ENCODE peak calls at places on chromosome 2, in ten cellular contexts. Y is fibroblast of mammary gland; M is CD8-positive, alpha-beta T cell; A is brain microvascular endothelial cell; W is cardiac fibroblast; V is OCI-LY7; U is mesenchymal stem cell; D is breast epithelium; I is astrocyte; J is A549. L is an unnamed sample.

GRCh38 chr2:114368705-114369104 is 73.7 kb upstream of the DPP10 start:
- DNase-seq in Y (peak), M (no peak), A (no peak), W (no peak), V (peak), U (no peak), D (no peak), I (no peak), J (peak), L (no peak)

GRCh38 chr2:118051956-118052355 is 36.3 kb upstream of the INSIG2 start:
- DNase-seq in Y (no peak), M (no peak), A (no peak), W (no peak), V (no peak), U (no peak), D (no peak), I (no peak), J (no peak), L (no peak)

GRCh38 chr2:118642501-118642900 is 204.9 kb downstream of the EN1 start:
- DNase-seq in Y (peak), M (no peak), A (no peak), W (no peak), V (no peak), U (no peak), D (no peak), I (peak), J (no peak), L (peak)

GRCh38 chr2:2108189-2108588 is 222.9 kb downstream of the MYT1L start:
- DNase-seq in Y (no peak), M (no peak), A (no peak), W (no peak), V (no peak), U (no peak), D (no peak), I (no peak), J (no peak), L (no peak)

GRCh38 chr2:196591004-196591403 is 48.5 kb upstream of the CCDC150 start:
- DNase-seq in Y (no peak), M (no peak), A (no peak), W (no peak), V (no peak), U (no peak), D (no peak), I (no peak), J (no peak), L (no peak)

GRCh38 chr2:100819365-100820345 is at the start of gene NPAS2:
- DNase-seq in Y (peak), M (peak), A (no peak), W (peak), V (no peak), U (peak), D (peak), I (peak), J (peak), L (peak)

GRCh38 chr2:46899053-46899452 is 16.6 kb downstream of the MCFD2 start:
- DNase-seq in Y (no peak), M (no peak), A (no peak), W (no peak), V (no peak), U (no peak), D (no peak), I (no peak), J (no peak), L (no peak)

GRCh38 chr2:150041721-150042450 is 445.6 kb downstream of the RND3 start:
- DNase-seq in Y (peak), M (no peak), A (peak), W (peak), V (no peak), U (no peak), D (no peak), I (peak), J (no peak), L (peak)

GRCh38 chr2:8566788-8567468 is 114.9 kb upstream of the ID2 start:
- DNase-seq in Y (no peak), M (no peak), A (no peak), W (no peak), V (no peak), U (no peak), D (no peak), I (no peak), J (no peak), L (no peak)

GRCh38 chr2:42073739-42074138 is 25.9 kb downstream of the PKDCC start:
- DNase-seq in Y (peak), M (no peak), A (no peak), W (no peak), V (no peak), U (peak), D (no peak), I (no peak), J (no peak), L (no peak)

GRCh38 chr2:200408428-200409311 is 101.2 kb downstream of the KCTD18 start:
- DNase-seq in Y (peak), M (no peak), A (peak), W (peak), V (no peak), U (peak), D (no peak), I (peak), J (peak), L (peak)

GRCh38 chr2:84918430-84918829 is 13.0 kb downstream of the TMSB10 start:
- DNase-seq in Y (no peak), M (no peak), A (no peak), W (no peak), V (no peak), U (no peak), D (no peak), I (no peak), J (no peak), L (no peak)

GRCh38 chr2:9207641-9208301 is 1.2 kb downstream of the ASAP2 start:
- DNase-seq in Y (no peak), M (no peak), A (no peak), W (no peak), V (no peak), U (peak), D (no peak), I (no peak), J (peak), L (peak)

GRCh38 chr2:233814436-233814835 is 36.3 kb downstream of the MROH2A start:
- DNase-seq in Y (no peak), M (no peak), A (no peak), W (no peak), V (no peak), U (no peak), D (no peak), I (no peak), J (no peak), L (no peak)

GRCh38 chr2:222950886-222951285 is 90.0 kb downstream of the ACSL3 start:
- DNase-seq in Y (peak), M (no peak), A (peak), W (peak), V (no peak), U (peak), D (no peak), I (peak), J (no peak), L (peak)

GRCh38 chr2:36404312-36404711 is 48.7 kb downstream of the CRIM1 start:
- DNase-seq in Y (peak), M (no peak), A (peak), W (no peak), V (peak), U (peak), D (no peak), I (peak), J (peak), L (peak)

GRCh38 chr2:26721267-26722032 is 28.9 kb downstream of the KCNK3 start:
- DNase-seq in Y (no peak), M (no peak), A (no peak), W (peak), V (no peak), U (no peak), D (no peak), I (no peak), J (peak), L (no peak)

GRCh38 chr2:160646684-160647444 is 153.3 kb upstream of the RBMS1 start:
- DNase-seq in Y (no peak), M (no peak), A (no peak), W (no peak), V (no peak), U (no peak), D (peak), I (no peak), J (no peak), L (no peak)

GRCh38 chr2:44707945-44708645 is 233.4 kb upstream of the SIX3 start:
- DNase-seq in Y (no peak), M (no peak), A (no peak), W (no peak), V (peak), U (no peak), D (no peak), I (no peak), J (no peak), L (no peak)

GRCh38 chr2:43340945-43341356 is 114.5 kb upstream of the ZFP36L2 start:
- DNase-seq in Y (peak), M (no peak), A (peak), W (peak), V (no peak), U (peak), D (no peak), I (peak), J (peak), L (peak)

GRCh38 chr2:219553168-219553417 is 9.3 kb downstream of the TMEM198 start:
- DNase-seq in Y (no peak), M (no peak), A (no peak), W (no peak), V (no peak), U (no peak), D (no peak), I (no peak), J (no peak), L (no peak)
- H3K4me3 ChIP-seq in Y (no peak), M (peak), A (peak), W (peak), V (no peak), U (no peak), D (peak), I (peak), J (peak), L (peak)

DNA sequence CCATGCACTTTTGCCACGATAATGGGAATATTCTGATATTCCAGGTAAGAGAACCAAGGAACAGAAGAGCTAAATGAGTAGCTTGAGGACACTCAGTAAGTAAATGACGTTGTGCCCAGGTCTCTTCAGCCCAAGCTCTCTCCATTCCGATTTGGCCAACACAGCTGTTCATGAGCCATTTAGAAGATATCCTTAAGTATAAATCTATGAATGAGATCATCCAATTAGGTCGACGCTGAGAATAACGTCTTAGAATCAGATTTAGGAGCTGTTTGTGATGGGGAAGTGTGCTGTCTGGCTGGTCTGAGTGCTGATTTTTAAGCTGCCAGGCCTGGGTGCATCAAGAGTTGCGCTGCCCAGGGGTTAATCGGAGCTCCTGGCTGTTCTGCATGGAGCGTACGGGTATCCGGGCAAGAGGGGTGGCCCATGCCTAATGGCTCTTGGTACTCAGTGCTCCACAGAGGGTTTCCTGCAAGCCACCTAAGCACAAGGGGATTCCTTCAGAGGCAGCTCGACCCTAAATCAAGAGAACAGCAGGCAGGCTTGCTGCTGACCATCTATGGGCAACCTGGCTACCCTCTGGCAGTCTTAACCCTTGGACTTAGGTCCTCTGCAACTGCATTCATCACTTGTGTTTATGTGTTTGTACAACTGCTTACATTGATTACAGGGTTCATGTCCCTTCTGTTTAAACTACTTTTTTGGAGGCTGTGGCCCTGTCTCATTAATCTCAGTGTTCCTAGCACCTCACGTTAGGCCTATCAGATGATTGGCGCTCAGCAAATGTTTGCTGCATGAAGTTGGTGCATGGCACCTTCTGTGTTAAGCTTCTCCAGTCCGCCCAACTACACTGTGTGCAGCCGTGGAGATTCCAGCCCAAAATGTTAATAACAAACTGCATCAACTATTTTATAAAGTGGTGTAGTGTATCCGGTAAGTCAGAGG is 31.9 kb downstream of the SOX11 start:
- DNase-seq in Y (no peak), M (no peak), A (no peak), W (no peak), V (no peak), U (no peak), D (no peak), I (no peak), J (no peak), L (no peak)
- H3K4me3 ChIP-seq in Y (no peak), M (no peak), A (no peak), W (no peak), V (no peak), U (no peak), D (no peak), I (no peak), J (no peak), L (no peak)

GRCh38 chr2:236568068-236568921 is 1.3 kb upstream of the ACKR3 start:
- DNase-seq in Y (no peak), M (peak), A (no peak), W (peak), V (no peak), U (peak), D (no peak), I (no peak), J (no peak), L (peak)

GRCh38 chr2:236571161-236571560 is 1.5 kb downstream of the ACKR3 start:
- DNase-seq in Y (no peak), M (no peak), A (no peak), W (no peak), V (no peak), U (no peak), D (no peak), I (no peak), J (no peak), L (no peak)

GRCh38 chr2:236570081-236570979 is 705 bp downstream of the ACKR3 start:
- DNase-seq in Y (no peak), M (no peak), A (no peak), W (no peak), V (peak), U (peak), D (no peak), I (no peak), J (no peak), L (peak)

GRCh38 chr2:236568922-236569592 is 568 bp upstream of the ACKR3 start:
- DNase-seq in Y (no peak), M (no peak), A (no peak), W (no peak), V (no peak), U (peak), D (no peak), I (no peak), J (no peak), L (no peak)

GRCh38 chr2:236569593-236569973 is at the start of gene ACKR3:
- DNase-seq in Y (peak), M (peak), A (peak), W (peak), V (peak), U (peak), D (peak), I (peak), J (peak), L (peak)
- H3K4me3 ChIP-seq in Y (no peak), M (peak), A (peak), W (peak), V (peak), U (peak), D (peak), I (peak), J (peak), L (peak)

GRCh38 chr2:28697602-28698149 is 54.0 kb upstream of the PPP1CB start:
- DNase-seq in Y (no peak), M (no peak), A (no peak), W (no peak), V (no peak), U (no peak), D (no peak), I (no peak), J (no peak), L (no peak)

GRCh38 chr2:28702415-28702859 is 49.2 kb upstream of the PPP1CB start:
- DNase-seq in Y (no peak), M (no peak), A (no peak), W (no peak), V (no peak), U (no peak), D (peak), I (no peak), J (no peak), L (no peak)

GRCh38 chr2:28696261-28696660 is 55.4 kb upstream of the PPP1CB start:
- DNase-seq in Y (no peak), M (no peak), A (no peak), W (no peak), V (no peak), U (no peak), D (no peak), I (no peak), J (peak), L (no peak)

GRCh38 chr2:28695245-28695647 is 56.4 kb upstream of the PPP1CB start:
- DNase-seq in Y (no peak), M (no peak), A (no peak), W (no peak), V (no peak), U (peak), D (no peak), I (no peak), J (no peak), L (no peak)

GRCh38 chr2:28698545-28698944 is 53.1 kb upstream of the PPP1CB start:
- DNase-seq in Y (no peak), M (no peak), A (no peak), W (no peak), V (no peak), U (no peak), D (no peak), I (no peak), J (no peak), L (no peak)
- H3K4me3 ChIP-seq in Y (no peak), M (no peak), A (no peak), W (no peak), V (no peak), U (no peak), D (no peak), I (no peak), J (no peak), L (no peak)

GRCh38 chr2:88764850-88765153 is 73.3 kb downstream of the RPIA start:
- DNase-seq in Y (no peak), M (no peak), A (no peak), W (no peak), V (no peak), U (no peak), D (no peak), I (no peak), J (no peak), L (no peak)

GRCh38 chr2:88760819-88761598 is 69.5 kb downstream of the RPIA start:
- DNase-seq in Y (no peak), M (no peak), A (no peak), W (no peak), V (peak), U (no peak), D (no peak), I (no peak), J (no peak), L (no peak)

GRCh38 chr2:88764141-88764849 is 72.8 kb downstream of the RPIA start:
- DNase-seq in Y (no peak), M (no peak), A (no peak), W (no peak), V (no peak), U (no peak), D (no peak), I (no peak), J (no peak), L (no peak)

DNA sequence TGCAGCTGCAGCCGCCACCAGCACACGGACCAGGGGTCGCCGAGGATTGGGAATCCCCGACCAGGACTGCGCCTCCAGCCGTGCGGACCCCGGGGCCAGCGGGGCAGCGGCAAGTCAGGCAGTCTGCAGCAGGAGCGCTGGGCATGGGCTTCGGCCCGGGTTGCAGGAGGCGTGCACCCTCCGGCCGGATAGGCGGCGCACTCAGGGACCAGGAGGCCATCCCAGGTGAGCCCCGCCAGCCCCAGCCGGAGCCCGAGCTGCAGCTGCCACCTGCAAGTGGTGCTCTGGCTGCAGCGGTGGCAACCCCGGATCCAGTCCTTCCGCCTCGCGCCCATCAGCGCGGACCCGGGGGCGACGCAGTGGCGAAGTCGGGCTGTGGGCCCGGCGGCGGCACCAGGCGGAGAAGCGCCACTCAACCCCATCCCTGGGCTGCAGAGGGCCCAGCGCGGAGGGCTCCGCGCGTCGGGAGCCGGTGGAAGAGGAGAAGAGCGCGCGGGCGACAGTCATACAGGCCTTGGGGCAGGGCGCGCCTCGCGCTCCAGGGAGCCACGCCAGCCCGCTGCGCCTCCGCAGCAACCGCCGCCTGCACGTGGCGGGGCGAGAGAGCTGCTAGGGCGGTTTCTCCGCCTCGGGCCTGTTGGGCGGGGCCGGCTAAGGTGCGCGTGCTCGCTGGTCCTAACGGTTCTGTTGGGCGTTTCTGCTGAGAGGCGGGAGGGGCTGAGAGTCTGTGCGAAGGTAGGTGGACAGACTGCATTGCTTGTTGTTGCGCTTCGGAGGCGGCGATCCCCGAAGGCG is 73.9 kb downstream of the RPIA start:
- DNase-seq in Y (peak), M (peak), A (no peak), W (peak), V (peak), U (no peak), D (no peak), I (peak), J (peak), L (peak)
- H3K4me3 ChIP-seq in Y (no peak), M (peak), A (peak), W (peak), V (peak), U (peak), D (peak), I (peak), J (peak), L (peak)

GRCh38 chr2:134134827-134135226 is 119.0 kb upstream of the MGAT5 start:
- DNase-seq in Y (no peak), M (no peak), A (no peak), W (no peak), V (no peak), U (no peak), D (no peak), I (no peak), J (no peak), L (no peak)
- H3K4me3 ChIP-seq in Y (no peak), M (no peak), A (no peak), W (no peak), V (no peak), U (no peak), D (no peak), I (no peak), J (no peak), L (no peak)

GRCh38 chr2:174067815-174068214 is 102.6 kb upstream of the SP3 start:
- DNase-seq in Y (no peak), M (no peak), A (no peak), W (no peak), V (no peak), U (no peak), D (no peak), I (no peak), J (no peak), L (no peak)
- H3K4me3 ChIP-seq in Y (no peak), M (no peak), A (no peak), W (no peak), V (no peak), U (no peak), D (no peak), I (no peak), J (no peak), L (no peak)

GRCh38 chr2:24354899-24355298 is 5.4 kb downstream of the ITSN2 start:
- DNase-seq in Y (no peak), M (no peak), A (no peak), W (no peak), V (peak), U (no peak), D (no peak), I (no peak), J (no peak), L (no peak)
- H3K4me3 ChIP-seq in Y (no peak), M (no peak), A (no peak), W (no peak), V (peak), U (no peak), D (no peak), I (no peak), J (no peak), L (no peak)

DNA sequence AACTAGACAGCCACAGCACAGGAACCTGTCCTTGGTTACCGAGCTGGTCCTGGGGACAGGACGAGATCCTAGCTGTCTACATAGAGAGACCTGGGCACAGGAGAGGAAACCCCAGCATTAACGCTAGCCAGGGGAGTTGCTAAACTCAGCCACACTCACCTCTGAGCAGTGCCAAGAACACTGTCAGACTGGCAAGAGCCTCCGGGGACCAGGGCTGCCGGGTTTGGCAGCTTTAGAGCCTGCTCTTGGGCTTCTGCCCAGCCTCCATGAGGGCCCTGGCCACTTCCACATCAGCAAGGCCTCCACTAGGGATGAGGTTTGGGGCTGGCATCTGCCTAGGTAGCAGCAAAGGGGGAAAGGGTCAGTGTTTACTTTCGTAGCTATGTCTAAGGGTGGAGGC is 6.7 kb downstream of the TMBIM1 start:
- DNase-seq in Y (peak), M (peak), A (no peak), W (peak), V (no peak), U (no peak), D (peak), I (peak), J (no peak), L (peak)
- H3K4me3 ChIP-seq in Y (no peak), M (peak), A (no peak), W (peak), V (no peak), U (no peak), D (peak), I (no peak), J (no peak), L (peak)

L was measured in GM23248.